ENCODE peak calls at places on chromosome 15, in eight cellular contexts. I is ovary, X is right lobe of liver, T is esophagus squamous epithelium, G is heart left ventricle, C is breast epithelium, E is GM12878, Y is A549. O is an unnamed sample.

GRCh38 chr15:57312323-57313133 is 63.8 kb upstream of the CGNL1 start:
- DNase-seq in I (no peak), X (no peak), T (no peak), G (no peak), C (no peak), E (no peak), Y (no peak), O (no peak)

GRCh38 chr15:74297867-74298266 is 61.7 kb downstream of the CCDC33 start:
- DNase-seq in I (no peak), X (no peak), T (no peak), G (no peak), C (no peak), E (no peak), Y (no peak), O (no peak)

GRCh38 chr15:48553559-48553958 is 92.0 kb downstream of the FBN1 start:
- DNase-seq in I (no peak), X (no peak), T (no peak), G (no peak), C (no peak), E (no peak), Y (no peak), O (no peak)

GRCh38 chr15:99486371-99487336 is 79.1 kb upstream of the MEF2A start:
- DNase-seq in I (peak), X (peak), T (no peak), G (peak), C (peak), E (no peak), Y (peak), O (no peak)

GRCh38 chr15:29183071-29183831 is 86.4 kb downstream of the NSMCE3 start:
- DNase-seq in I (no peak), X (no peak), T (no peak), G (no peak), C (no peak), E (no peak), Y (peak), O (no peak)

GRCh38 chr15:92832992-92833438 is 67.1 kb upstream of the CHD2 start:
- DNase-seq in I (no peak), X (no peak), T (no peak), G (no peak), C (no peak), E (no peak), Y (no peak), O (no peak)

GRCh38 chr15:40594429-40594836 is 384 bp downstream of the KNL1 start:
- DNase-seq in I (no peak), X (peak), T (no peak), G (peak), C (no peak), E (peak), Y (peak), O (peak)

GRCh38 chr15:41936649-41937567 is 35.4 kb downstream of the EHD4 start:
- DNase-seq in I (no peak), X (no peak), T (no peak), G (peak), C (no peak), E (no peak), Y (no peak), O (no peak)

GRCh38 chr15:93562752-93563151 is 473.7 kb upstream of the RGMA start:
- DNase-seq in I (no peak), X (no peak), T (no peak), G (no peak), C (no peak), E (no peak), Y (no peak), O (no peak)

GRCh38 chr15:34331809-34332208 is 5.8 kb downstream of the SLC12A6 start:
- DNase-seq in I (no peak), X (no peak), T (no peak), G (no peak), C (no peak), E (no peak), Y (no peak), O (no peak)

GRCh38 chr15:44710236-44711088 is 661 bp downstream of the PATL2 start:
- DNase-seq in I (no peak), X (no peak), T (no peak), G (no peak), C (no peak), E (peak), Y (peak), O (no peak)

GRCh38 chr15:70475921-70476320 is 287.4 kb downstream of the UACA start:
- DNase-seq in I (no peak), X (no peak), T (no peak), G (no peak), C (no peak), E (no peak), Y (peak), O (no peak)

GRCh38 chr15:42133356-42133755 is 23.1 kb downstream of the PLA2G4F start:
- DNase-seq in I (no peak), X (no peak), T (no peak), G (no peak), C (no peak), E (no peak), Y (no peak), O (no peak)

GRCh38 chr15:59332009-59332408 is 40.7 kb downstream of the MYO1E start:
- DNase-seq in I (no peak), X (no peak), T (no peak), G (no peak), C (no peak), E (no peak), Y (no peak), O (no peak)

GRCh38 chr15:59330649-59331048 is 42.0 kb downstream of the MYO1E start:
- DNase-seq in I (no peak), X (no peak), T (no peak), G (no peak), C (no peak), E (no peak), Y (no peak), O (no peak)

GRCh38 chr15:59327942-59328341 is 44.7 kb downstream of the MYO1E start:
- DNase-seq in I (no peak), X (no peak), T (no peak), G (no peak), C (no peak), E (no peak), Y (no peak), O (no peak)

GRCh38 chr15:59329091-59329490 is 43.6 kb downstream of the MYO1E start:
- DNase-seq in I (no peak), X (no peak), T (no peak), G (no peak), C (no peak), E (no peak), Y (no peak), O (no peak)

DNA sequence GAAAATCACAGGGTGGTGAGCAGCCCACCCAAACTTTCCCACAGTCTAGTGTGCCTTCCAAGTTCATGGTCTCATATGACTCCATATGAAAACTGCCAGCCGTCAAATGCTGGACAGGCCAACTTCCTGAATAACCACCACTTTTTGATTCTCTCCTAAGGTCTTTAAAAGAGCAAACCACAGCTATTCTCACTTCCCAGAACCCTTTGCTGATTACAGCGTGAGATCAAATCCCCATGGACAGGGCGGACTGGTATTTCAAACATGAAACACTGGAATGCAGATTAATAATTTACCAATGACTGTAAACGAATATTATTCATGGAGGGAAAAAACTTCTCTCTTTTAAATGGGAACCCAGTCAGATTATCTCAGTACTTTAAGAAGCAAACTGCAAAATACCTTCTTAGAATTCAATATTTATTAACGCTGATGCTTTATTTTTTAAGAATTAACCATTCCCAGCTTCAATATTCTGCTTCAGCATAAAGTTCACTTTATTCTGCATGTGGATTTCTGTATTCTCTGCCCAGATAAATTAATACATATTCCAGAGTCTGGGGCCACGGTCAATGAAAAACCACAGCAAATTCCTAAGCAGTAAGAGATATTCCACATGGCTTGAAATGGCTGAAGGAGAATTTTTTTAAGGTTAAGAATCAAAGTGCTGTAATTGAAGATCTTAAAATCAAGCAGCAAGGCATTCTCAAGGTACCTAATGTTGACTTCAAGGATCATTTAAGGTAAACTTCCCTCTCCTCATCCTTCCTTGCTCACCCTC is 42.9 kb downstream of the MYO1E start:
- DNase-seq in I (no peak), X (no peak), T (no peak), G (no peak), C (no peak), E (no peak), Y (peak), O (no peak)
- TF ChIP-seq POLR2A in I (no peak), X (no peak), T (no peak), G (no peak), C (no peak), E (no peak), Y (no peak), O (no peak)

GRCh38 chr15:62896380-62896866 is 146.1 kb upstream of the TPM1 start:
- DNase-seq in I (no peak), X (no peak), T (no peak), G (no peak), C (no peak), E (no peak), Y (peak), O (no peak)
- TF ChIP-seq POLR2A in I (no peak), X (no peak), T (no peak), G (no peak), C (no peak), E (no peak), Y (no peak), O (peak)

GRCh38 chr15:62150445-62150844 is 14.6 kb downstream of the C2CD4B start:
- DNase-seq in I (no peak), X (no peak), T (no peak), G (no peak), C (no peak), E (no peak), Y (no peak), O (no peak)
- TF ChIP-seq POLR2A in I (no peak), X (no peak), T (no peak), G (no peak), C (no peak), E (no peak), Y (no peak), O (no peak)

DNA sequence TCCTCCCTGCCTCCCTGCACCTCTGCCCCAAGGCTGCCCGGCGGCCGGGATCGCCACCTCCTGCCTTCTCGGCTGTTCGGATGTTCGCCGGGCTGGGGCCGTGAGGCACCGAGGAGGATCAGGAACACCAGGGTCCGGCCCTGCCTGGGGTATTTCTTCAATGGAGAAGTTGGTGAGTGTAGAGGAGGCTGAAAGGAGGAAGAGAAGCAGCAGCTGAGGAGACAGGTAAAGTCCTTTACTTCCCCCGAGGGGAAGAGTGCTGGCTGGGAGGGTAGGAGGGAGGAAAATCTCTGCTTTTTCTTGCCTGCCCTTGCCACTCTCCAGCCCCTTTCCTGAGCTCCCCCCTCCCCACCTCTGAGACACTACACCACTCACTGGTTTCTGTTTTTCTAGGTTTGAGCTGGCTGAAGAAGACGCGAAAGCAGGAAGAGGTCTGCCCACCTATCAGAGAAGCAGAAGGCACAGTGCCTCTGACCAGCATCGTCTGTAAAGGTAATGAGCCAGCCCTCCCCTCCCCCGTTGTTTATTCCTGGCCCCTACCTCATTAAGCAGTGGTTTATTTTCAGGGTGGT is 519 bp downstream of the ASB7 start:
- DNase-seq in I (no peak), X (no peak), T (no peak), G (no peak), C (no peak), E (peak), Y (peak), O (peak)
- TF ChIP-seq POLR2A in I (no peak), X (no peak), T (no peak), G (no peak), C (no peak), E (peak), Y (no peak), O (peak)

GRCh38 chr15:84657748-84658079 is 285 bp downstream of the NMB start:
- DNase-seq in I (no peak), X (no peak), T (no peak), G (no peak), C (no peak), E (no peak), Y (no peak), O (no peak)

GRCh38 chr15:84659904-84660781 is 2.1 kb upstream of the NMB start:
- DNase-seq in I (no peak), X (no peak), T (no peak), G (no peak), C (no peak), E (no peak), Y (no peak), O (no peak)

GRCh38 chr15:84656972-84657371 is 1.0 kb downstream of the NMB start:
- DNase-seq in I (no peak), X (no peak), T (no peak), G (no peak), C (no peak), E (no peak), Y (no peak), O (no peak)

GRCh38 chr15:84658788-84659411 is 901 bp upstream of the NMB start:
- DNase-seq in I (no peak), X (no peak), T (no peak), G (no peak), C (no peak), E (no peak), Y (no peak), O (no peak)

GRCh38 chr15:84658080-84658787 is at the start of gene NMB:
- DNase-seq in I (peak), X (peak), T (peak), G (peak), C (peak), E (peak), Y (peak), O (no peak)
- TF ChIP-seq POLR2A in I (no peak), X (no peak), T (no peak), G (no peak), C (no peak), E (no peak), Y (peak), O (no peak)

GRCh38 chr15:39584662-39585393 is 3.9 kb downstream of the THBS1 start:
- DNase-seq in I (no peak), X (no peak), T (no peak), G (no peak), C (no peak), E (no peak), Y (no peak), O (no peak)

GRCh38 chr15:39582977-39583585 is 2.2 kb downstream of the THBS1 start:
- DNase-seq in I (no peak), X (no peak), T (no peak), G (no peak), C (no peak), E (no peak), Y (no peak), O (no peak)

GRCh38 chr15:39584266-39584659 is 3.4 kb downstream of the THBS1 start:
- DNase-seq in I (no peak), X (no peak), T (no peak), G (no peak), C (no peak), E (no peak), Y (no peak), O (no peak)

GRCh38 chr15:39582286-39582976 is 1.6 kb downstream of the THBS1 start:
- DNase-seq in I (peak), X (peak), T (no peak), G (peak), C (no peak), E (no peak), Y (no peak), O (no peak)

GRCh38 chr15:39583586-39584265 is 2.8 kb downstream of the THBS1 start:
- DNase-seq in I (no peak), X (no peak), T (no peak), G (no peak), C (no peak), E (no peak), Y (peak), O (no peak)
- TF ChIP-seq POLR2A in I (no peak), X (no peak), T (no peak), G (no peak), C (no peak), E (no peak), Y (no peak), O (no peak)

GRCh38 chr15:60477991-60478632 is 830 bp downstream of the ICE2 start:
- DNase-seq in I (no peak), X (no peak), T (no peak), G (no peak), C (no peak), E (peak), Y (peak), O (no peak)
- TF ChIP-seq POLR2A in I (no peak), X (no peak), T (peak), G (no peak), C (no peak), E (no peak), Y (no peak), O (no peak)

DNA sequence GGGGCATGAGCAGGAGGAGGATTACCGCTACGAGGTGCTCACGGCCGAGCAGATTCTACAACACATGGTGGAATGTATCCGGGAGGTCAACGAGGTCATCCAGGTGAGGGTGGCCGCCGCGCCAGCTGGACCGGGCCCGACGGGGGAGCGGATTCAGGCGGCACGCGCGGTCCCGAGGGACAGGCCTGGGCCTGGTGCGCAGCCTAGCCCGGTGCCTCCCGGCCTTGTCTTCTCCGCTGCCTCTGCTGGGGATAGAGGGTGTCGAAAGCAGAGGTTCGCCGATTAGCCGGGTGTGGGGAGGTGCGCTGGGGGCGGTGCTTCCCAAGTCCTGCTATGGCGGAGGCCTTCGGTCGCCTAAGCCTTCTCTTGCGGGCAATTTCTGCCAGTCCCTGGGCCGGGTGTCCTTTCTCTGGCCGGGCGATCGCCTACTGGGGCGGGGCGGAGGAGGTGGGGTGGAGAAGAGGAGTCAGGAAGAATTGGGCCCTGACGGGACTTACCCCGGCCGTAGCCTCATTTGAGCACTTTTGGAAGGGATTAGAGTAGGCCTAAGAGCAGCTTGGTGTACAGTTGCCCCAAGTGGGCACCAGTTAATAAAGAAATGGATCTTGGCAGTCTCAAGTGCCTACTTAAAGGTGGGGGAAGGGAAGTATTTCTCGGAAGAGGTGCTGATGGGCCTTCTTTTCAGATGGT is 927 bp downstream of the ARIH1 start:
- DNase-seq in I (peak), X (peak), T (peak), G (peak), C (peak), E (peak), Y (peak), O (peak)
- TF ChIP-seq POLR2A in I (peak), X (peak), T (peak), G (no peak), C (peak), E (peak), Y (peak), O (peak)

DNA sequence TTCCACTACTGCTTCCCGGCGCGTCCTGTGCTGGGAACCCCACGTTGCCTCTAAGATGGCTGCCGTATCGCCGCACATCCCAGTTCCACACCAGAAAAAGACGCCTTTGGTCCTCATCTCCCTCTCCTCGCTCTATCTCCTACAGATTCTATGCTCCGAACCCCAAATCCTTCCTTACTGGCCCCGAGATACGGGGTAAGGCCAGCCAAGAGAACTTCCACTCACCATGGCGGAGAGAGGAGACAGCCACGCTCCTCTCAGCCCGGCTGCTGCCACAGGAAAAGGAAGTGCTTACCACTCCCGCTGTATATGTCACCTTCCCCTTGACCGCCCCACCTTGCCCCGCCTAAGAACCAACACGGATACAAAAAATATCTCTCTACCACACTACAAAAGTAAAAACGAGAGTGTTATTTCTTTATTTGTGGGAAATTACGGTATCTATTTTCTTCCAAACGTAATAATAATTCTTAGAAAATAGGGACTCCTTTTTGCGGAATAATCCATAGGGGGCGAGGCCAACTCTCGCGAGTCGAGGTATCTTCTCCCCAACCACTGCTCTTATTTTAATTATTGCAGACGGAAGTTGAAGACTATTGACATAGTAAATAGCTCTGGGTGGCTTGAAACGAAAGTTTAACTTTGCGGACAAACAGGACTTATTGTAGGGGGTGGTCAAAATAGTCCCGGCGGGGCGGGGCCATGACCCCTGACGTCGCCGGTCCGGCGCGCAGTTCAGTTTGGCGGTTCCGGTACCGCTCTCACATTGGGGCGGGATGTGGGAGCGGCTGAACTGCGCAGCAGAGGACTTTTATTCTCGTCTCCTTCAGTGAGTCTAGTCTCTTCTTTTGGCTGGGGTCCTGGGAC is at the start of the genes RPL4 and ZWILCH:
- DNase-seq in I (peak), X (peak), T (peak), G (peak), C (peak), E (peak), Y (peak), O (peak)
- TF ChIP-seq POLR2A in I (peak), X (peak), T (peak), G (peak), C (peak), E (peak), Y (peak), O (peak)

DNA sequence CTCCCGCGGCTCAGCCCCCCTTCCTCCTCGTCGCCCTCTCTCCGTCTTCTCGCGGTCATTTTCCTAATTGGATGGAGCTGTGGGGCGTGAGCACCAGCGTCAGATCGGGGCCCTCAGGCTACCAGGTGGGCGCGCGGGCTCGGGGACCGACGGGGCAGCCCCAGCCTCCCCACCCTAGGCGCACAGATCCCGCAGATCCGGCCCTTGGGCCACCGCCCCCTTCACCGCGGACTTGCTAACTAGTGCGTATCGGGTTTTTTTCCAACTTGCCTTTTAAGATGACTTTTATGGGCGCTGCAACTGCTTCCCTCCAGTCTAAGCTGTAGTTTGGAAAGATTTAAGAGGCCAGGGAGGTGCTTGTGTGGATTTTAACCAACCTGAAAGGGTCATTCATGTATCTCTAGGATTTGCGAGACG is 1.3 kb downstream of the ZNF710 start:
- DNase-seq in I (peak), X (peak), T (no peak), G (peak), C (peak), E (no peak), Y (peak), O (no peak)
- TF ChIP-seq POLR2A in I (no peak), X (no peak), T (no peak), G (no peak), C (no peak), E (no peak), Y (no peak), O (no peak)

O was measured in H54.